ENCODE peak calls at places on chromosomes 11 and 22, in nine cellular contexts. W is EL, X is DMS53, R is IMR-90, V is right cardiac atrium, G is LHCN-M2, E is cardiac septum, U is SHP77, L is upper lobe of right lung. C is an unnamed sample.

GRCh38 chr11:121839821-121840220 is 276.2 kb downstream of the BLID start:
- DNase-seq in E (no peak), W (peak; percentile 10), U (no peak), L (no peak), R (peak; percentile 57), X (no peak), V (no peak), G (no peak), C (no peak)

GRCh38 chr11:122186439-122187080 is 70.5 kb upstream of the BLID start:
- DNase-seq in W (peak; percentile 94), X (no peak), L (no peak), G (peak; percentile 96), E (no peak), V (no peak), R (peak; percentile 97), U (no peak), C (no peak)

GRCh38 chr11:132064987-132065620 is 694.7 kb downstream of the NTM start:
- DNase-seq in E (no peak), U (no peak), W (peak; percentile 98), L (no peak), R (peak; percentile 99), V (no peak), G (peak; percentile 100), X (no peak), C (no peak)

GRCh38 chr11:3231550-3231850 is 717 bp downstream of the MRGPRE start:
- DNase-seq in L (no peak), X (no peak), V (no peak), G (no peak), U (no peak), E (no peak), W (no peak), R (no peak), C (no peak)

GRCh38 chr11:38384568-38384967 is 1786.5 kb upstream of the RAG2 start:
- DNase-seq in U (no peak), R (no peak), E (no peak), X (no peak), G (peak; percentile 38), L (no peak), W (peak; percentile 49), V (no peak), C (no peak)

GRCh38 chr11:69342588-69343330 is 48.8 kb downstream of the MYEOV start:
- DNase-seq in G (no peak), V (no peak), R (no peak), X (no peak), E (no peak), L (peak; percentile 44), W (no peak), U (no peak), C (no peak)

GRCh38 chr22:23156286-23156685 is 11.0 kb downstream of the RAB36 start:
- DNase-seq in X (peak; percentile 7), W (no peak), L (no peak), G (no peak), R (no peak), E (no peak), U (no peak), V (peak; percentile 35), C (no peak)

GRCh38 chr22:43292633-43293025 is 50.5 kb downstream of the SCUBE1 start:
- DNase-seq in V (no peak), X (peak; percentile 32), W (no peak), U (no peak), G (no peak), L (no peak), E (no peak), R (no peak), C (no peak)

GRCh38 chr22:40757071-40757470 is 62.1 kb downstream of the SLC25A17 start:
- DNase-seq in U (no peak), G (no peak), W (peak; percentile 27), L (no peak), X (no peak), R (peak; percentile 69), V (no peak), E (no peak), C (no peak)

GRCh38 chr22:27273386-27273785 is 528.2 kb downstream of the MN1 start:
- DNase-seq in U (no peak), W (no peak), G (no peak), L (no peak), R (no peak), X (no peak), E (no peak), V (no peak), C (no peak)

GRCh38 chr22:20244744-20245576 is 23.2 kb downstream of the RTN4R start:
- DNase-seq in E (no peak), R (no peak), G (no peak), L (no peak), V (no peak), U (no peak), W (no peak), X (no peak), C (no peak)

GRCh38 chr22:31122532-31123291 is at the start of gene INPP5J:
- DNase-seq in W (peak; percentile 76), V (peak; percentile 83), G (no peak), U (peak; percentile 33), E (no peak), R (peak; percentile 50), L (peak; percentile 74), X (peak; percentile 74), C (peak; percentile 59)

GRCh38 chr11:62445314-62445740 is 26.5 kb downstream of the SCGB1A1 start:
- DNase-seq in W (no peak), E (no peak), X (no peak), U (no peak), G (no peak), L (no peak), R (peak; percentile 81), V (peak; percentile 85), C (peak; percentile 38)

GRCh38 chr11:6576471-6577373 is 26.7 kb downstream of the RRP8 start:
- DNase-seq in R (peak; percentile 68), X (no peak), E (no peak), L (no peak), U (no peak), W (peak; percentile 62), V (peak; percentile 55), G (peak; percentile 28), C (no peak)

GRCh38 chr11:59708537-59708936 is 5.1 kb downstream of the OR10V1 start:
- DNase-seq in R (peak; percentile 24), U (no peak), L (no peak), W (peak; percentile 61), V (no peak), G (peak; percentile 26), X (no peak), E (no peak), C (no peak)

GRCh38 chr11:122230387-122230760 is 114.4 kb upstream of the BLID start:
- DNase-seq in L (no peak), R (peak; percentile 67), X (no peak), E (no peak), U (no peak), G (peak; percentile 43), W (peak; percentile 56), V (no peak), C (no peak)

GRCh38 chr22:41238570-41239442 is 1.9 kb downstream of the CHADL start:
- DNase-seq in X (no peak), G (no peak), W (no peak), V (peak; percentile 47), R (no peak), E (no peak), L (no peak), U (no peak), C (no peak)

GRCh38 chr11:107947904-107948303 is 19.7 kb downstream of the RAB39A start:
- DNase-seq in W (no peak), R (no peak), E (no peak), X (no peak), U (no peak), G (no peak), L (no peak), V (no peak), C (no peak)

C was measured in left ventricle myocardium inferior.